ENCODE peak calls at places on chromosomes 12 and 14, in five cellular contexts. F is astrocyte of the cerebellum, Y is nucleus accumbens, K is memory B cell, H is MCF 10A. D is an unnamed sample.
A peak's percentile ranks its signal among the peaks of the same experiment; 100 is the strongest.

GRCh38 chr14:57060276-57060956 is 208.3 kb downstream of the EXOC5 start:
- DNase-seq in Y (no peak), F (no peak), K (no peak), H (peak; percentile 59), D (no peak)

GRCh38 chr12:52903855-52904508 is 894 bp downstream of the KRT8 start:
- DNase-seq in Y (no peak), F (no peak), H (peak; percentile 68), K (no peak), D (no peak)

GRCh38 chr14:104746071-104746545 is 6.8 kb upstream of the SIVA1 start:
- DNase-seq in F (no peak), H (no peak), Y (no peak), K (no peak), D (no peak)

GRCh38 chr12:13666806-13667205 is 314.6 kb downstream of the GRIN2B start:
- DNase-seq in K (no peak), Y (no peak), F (no peak), H (no peak), D (no peak)

GRCh38 chr14:100586520-100587247 is 533 bp downstream of the BEGAIN start:
- DNase-seq in Y (no peak), H (peak; percentile 84), F (no peak), K (no peak), D (peak; percentile 9)

GRCh38 chr12:127145929-127146789 is 1120.8 kb upstream of the TMEM132C start:
- DNase-seq in H (no peak), K (no peak), Y (peak; percentile 18), F (no peak), D (peak; percentile 55)

GRCh38 chr12:76374395-76375020 is 26.3 kb upstream of the BBS10 start:
- DNase-seq in K (no peak), Y (no peak), H (no peak), F (no peak), D (no peak)

GRCh38 chr14:22986508-22987054 is 4.2 kb upstream of the AJUBA start:
- DNase-seq in K (peak; percentile 86), F (peak; percentile 87), Y (peak; percentile 69), H (peak; percentile 87), D (peak; percentile 66)

GRCh38 chr12:53235742-53236442 is 3.9 kb upstream of the RARG start:
- DNase-seq in H (no peak), Y (no peak), F (no peak), K (no peak), D (no peak)

GRCh38 chr12:104303538-104304151 is at the start of gene EID3:
- DNase-seq in H (no peak), K (peak; percentile 86), Y (peak; percentile 50), F (no peak), D (peak; percentile 66)

GRCh38 chr12:66092559-66093269 is 37.8 kb downstream of the LLPH start:
- DNase-seq in Y (no peak), K (no peak), F (no peak), H (peak; percentile 79), D (no peak)

GRCh38 chr12:114671664-114672476 is 12.1 kb downstream of the TBX3 start:
- DNase-seq in F (no peak), K (no peak), Y (no peak), H (no peak), D (no peak)

GRCh38 chr12:108699955-108700563 is 31.3 kb downstream of the CORO1C start:
- DNase-seq in F (no peak), Y (no peak), H (no peak), K (no peak), D (no peak)